ENCODE peak calls at places on chromosome 15, in eight cellular contexts. Z is ovary, K is H1, V is suprapubic skin, U is GM12878, Q is SK-N-SH, L is A549, G is tibial nerve. I is an unnamed sample. For H3K4me1, the result is how much of the 10 kb centered on the place peaks cover.

GRCh38 chr15:67120009-67120838 is 54.8 kb downstream of the SMAD3 start:
- DNase-seq in Z (no peak), K (no peak), V (no peak), U (no peak), Q (no peak), L (no peak), G (no peak), I (peak)

GRCh38 chr15:27869697-27870281 is 229.3 kb downstream of the OCA2 start:
- DNase-seq in Z (no peak), K (peak), V (no peak), U (no peak), Q (no peak), L (no peak), G (no peak), I (peak)

GRCh38 chr15:84654689-84655453 is 788 bp upstream of the WDR73 start:
- DNase-seq in Z (peak), K (peak), V (peak), U (no peak), Q (peak), L (peak), G (peak), I (peak)

GRCh38 chr15:90519688-90520087 is 10.0 kb upstream of the CRTC3 start:
- DNase-seq in Z (no peak), K (no peak), V (no peak), U (no peak), Q (no peak), L (no peak), G (no peak), I (no peak)

GRCh38 chr15:75763137-75763611 is 50.5 kb upstream of the CSPG4 start:
- DNase-seq in Z (no peak), K (no peak), V (no peak), U (no peak), Q (no peak), L (no peak), G (no peak), I (no peak)

GRCh38 chr15:59444082-59444835 is 6.3 kb downstream of the FAM81A start:
- DNase-seq in Z (no peak), K (no peak), V (no peak), U (no peak), Q (no peak), L (no peak), G (no peak), I (no peak)

GRCh38 chr15:64334530-64334929 is 21.4 kb downstream of the CSNK1G1 start:
- DNase-seq in Z (no peak), K (no peak), V (no peak), U (no peak), Q (no peak), L (peak), G (no peak), I (no peak)

GRCh38 chr15:86316699-86317378 is 237.2 kb downstream of the AGBL1 start:
- DNase-seq in Z (no peak), K (no peak), V (no peak), U (no peak), Q (no peak), L (no peak), G (no peak), I (no peak)

GRCh38 chr15:62066663-62067447 is at the start of gene C2CD4A:
- DNase-seq in Z (peak), K (peak), V (no peak), U (no peak), Q (no peak), L (peak), G (peak), I (peak)

GRCh38 chr15:39367591-39367990 is 213.3 kb upstream of the THBS1 start:
- DNase-seq in Z (no peak), K (no peak), V (no peak), U (no peak), Q (no peak), L (no peak), G (no peak), I (no peak)

GRCh38 chr15:39365161-39365560 is 215.7 kb upstream of the THBS1 start:
- DNase-seq in Z (no peak), K (no peak), V (no peak), U (no peak), Q (no peak), L (no peak), G (no peak), I (no peak)

GRCh38 chr15:39363761-39364586 is 216.9 kb upstream of the THBS1 start:
- DNase-seq in Z (no peak), K (no peak), V (no peak), U (no peak), Q (no peak), L (no peak), G (no peak), I (no peak)

GRCh38 chr15:39364721-39365120 is 216.2 kb upstream of the THBS1 start:
- DNase-seq in Z (no peak), K (no peak), V (no peak), U (no peak), Q (no peak), L (no peak), G (no peak), I (no peak)

DNA sequence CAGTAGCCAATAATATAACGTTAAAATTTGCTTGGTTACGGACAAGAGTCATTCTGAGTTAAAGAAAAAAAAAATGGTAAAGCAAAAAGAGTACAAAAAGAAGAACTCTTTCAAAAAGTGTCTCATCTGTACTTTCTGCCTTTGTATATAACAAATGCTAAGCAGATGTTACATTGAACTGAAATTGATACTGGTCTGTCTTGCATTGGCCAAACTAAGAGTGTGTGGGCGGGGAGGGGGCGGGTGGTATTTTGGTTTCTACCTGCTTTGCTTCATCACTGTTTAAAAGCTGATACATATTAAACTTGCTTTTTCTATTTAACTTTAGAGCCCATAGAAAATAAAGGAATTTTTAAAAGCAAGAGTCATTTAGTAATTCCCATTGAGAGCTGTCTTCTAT is 215.0 kb upstream of the THBS1 start:
- DNase-seq in Z (no peak), K (no peak), V (no peak), U (no peak), Q (no peak), L (no peak), G (no peak), I (no peak)
- TF ChIP-seq EP300 in Z (no peak), K (no peak), V (no peak), U (no peak), Q (no peak), L (no peak), G (no peak), I (no peak)

GRCh38 chr15:52678036-52678467 is 1.1 kb downstream of the ATOSA start:
- DNase-seq in Z (peak), K (peak), V (no peak), U (no peak), Q (peak), L (peak), G (peak), I (peak)

GRCh38 chr15:52680756-52681155 is 1.6 kb upstream of the ATOSA start:
- DNase-seq in Z (no peak), K (no peak), V (no peak), U (no peak), Q (no peak), L (no peak), G (no peak), I (no peak)

GRCh38 chr15:52678468-52679231 is 538 bp downstream of the ATOSA start:
- DNase-seq in Z (peak), K (peak), V (peak), U (no peak), Q (peak), L (peak), G (peak), I (peak)

GRCh38 chr15:52680041-52680391 is 828 bp upstream of the ATOSA start:
- DNase-seq in Z (no peak), K (no peak), V (no peak), U (no peak), Q (peak), L (peak), G (no peak), I (no peak)

GRCh38 chr15:52679232-52680040 is at the start of gene ATOSA:
- DNase-seq in Z (peak), K (peak), V (peak), U (peak), Q (peak), L (peak), G (peak), I (peak)
- TF ChIP-seq CTCF in Z (peak), K (no peak), V (no peak), U (no peak), Q (no peak), L (no peak), G (peak), I (no peak)

GRCh38 chr15:31365032-31365654 is 38.5 kb downstream of the KLF13 start:
- DNase-seq in Z (no peak), K (no peak), V (no peak), U (no peak), Q (no peak), L (no peak), G (no peak), I (no peak)

GRCh38 chr15:31367021-31367729 is 40.5 kb downstream of the KLF13 start:
- DNase-seq in Z (no peak), K (no peak), V (no peak), U (no peak), Q (no peak), L (no peak), G (no peak), I (no peak)

GRCh38 chr15:31365655-31366127 is 39.1 kb downstream of the KLF13 start:
- DNase-seq in Z (peak), K (peak), V (peak), U (no peak), Q (peak), L (no peak), G (peak), I (peak)

GRCh38 chr15:31367730-31368344 is 41.2 kb downstream of the KLF13 start:
- DNase-seq in Z (no peak), K (no peak), V (no peak), U (no peak), Q (no peak), L (no peak), G (no peak), I (no peak)

DNA sequence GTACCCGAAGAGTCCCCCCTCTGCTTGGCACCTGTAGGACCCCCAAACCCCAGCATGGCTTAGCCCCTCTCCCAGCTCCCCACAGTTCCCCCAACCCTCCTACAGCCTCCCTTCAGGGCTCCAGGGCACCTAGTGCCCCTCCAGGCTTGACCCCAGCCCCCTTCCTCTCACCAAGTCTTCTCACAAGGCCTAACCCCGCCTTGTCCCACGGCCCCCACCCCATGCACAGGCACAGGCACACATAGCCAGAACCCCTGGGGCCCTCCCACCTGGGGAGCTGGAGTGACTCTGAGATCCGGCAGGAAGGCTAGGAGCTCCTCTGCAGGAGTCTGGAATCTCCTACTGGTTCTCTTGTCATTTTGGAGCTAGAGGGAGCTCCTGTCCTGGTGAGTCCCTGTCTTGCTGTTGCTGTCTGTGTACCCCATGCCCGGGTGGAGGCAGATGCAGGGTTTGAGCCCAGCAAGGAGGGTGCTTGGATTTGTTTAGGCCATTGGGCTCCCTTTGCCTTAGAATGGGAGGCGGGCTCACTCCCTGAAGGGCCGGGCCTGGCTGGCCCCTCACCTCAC is 39.6 kb downstream of the KLF13 start:
- DNase-seq in Z (peak), K (no peak), V (no peak), U (no peak), Q (peak), L (no peak), G (peak), I (no peak)
- H3K4me1 ChIP-seq in Z (under half), K (under half), V (half or more), U (half or more), Q (half or more), L (under half), G (half or more), I (half or more)

DNA sequence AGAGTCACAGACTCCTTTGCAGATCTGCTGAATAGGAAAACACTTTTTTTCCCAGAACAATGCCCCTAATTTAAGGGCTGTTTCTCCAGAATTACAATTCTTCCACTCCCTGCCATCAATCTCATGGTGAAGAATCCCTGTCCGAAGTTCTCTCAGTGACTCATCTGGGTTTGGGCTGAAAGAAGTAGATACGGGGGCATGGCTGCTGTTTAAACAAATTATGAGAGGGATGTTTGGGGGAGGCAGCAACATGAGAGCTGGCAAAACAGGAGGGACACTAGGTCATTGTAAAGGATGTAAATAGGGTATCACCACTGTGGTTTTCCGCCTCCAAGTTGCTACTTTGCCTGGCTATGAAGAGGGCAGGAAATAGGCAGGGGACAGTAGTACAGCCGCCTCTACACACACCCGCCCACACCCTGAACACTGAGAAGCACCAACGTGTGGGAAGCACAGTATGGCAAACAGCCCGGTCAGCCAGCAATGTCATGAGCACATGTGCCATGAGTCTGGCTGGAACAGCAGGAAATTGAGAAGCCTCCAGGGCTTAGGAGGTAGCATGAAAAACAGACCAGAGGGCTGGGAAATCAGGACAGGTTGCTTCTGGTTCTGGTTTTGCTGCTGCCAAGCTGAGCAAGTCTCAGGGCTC is 17.2 kb downstream of the HEXA start:
- DNase-seq in Z (no peak), K (no peak), V (peak), U (no peak), Q (peak), L (no peak), G (peak), I (peak)
- TF ChIP-seq EP300 in Z (no peak), K (no peak), V (no peak), U (no peak), Q (peak), L (no peak), G (no peak), I (no peak)

DNA sequence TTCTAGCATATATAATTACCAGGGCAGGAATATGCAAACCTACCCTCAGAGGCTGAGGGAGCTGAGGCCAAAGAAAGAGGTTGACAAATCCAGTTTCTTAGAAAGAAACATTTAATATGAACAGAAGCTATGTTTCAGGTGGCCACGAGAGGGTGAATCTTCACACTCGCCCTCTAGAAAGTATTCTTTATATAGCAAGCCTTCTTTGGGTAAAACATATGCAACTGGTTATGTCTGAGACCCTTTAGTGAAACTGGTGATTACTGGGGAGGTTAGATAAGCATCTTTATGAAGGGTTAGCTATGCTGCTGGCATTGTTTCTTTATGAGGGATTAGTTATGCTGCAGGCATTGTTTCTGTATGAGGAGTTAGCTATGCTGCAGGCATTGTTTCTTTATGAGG is 50.7 kb upstream of the GOLGA6L2 start:
- DNase-seq in Z (no peak), K (no peak), V (no peak), U (no peak), Q (peak), L (peak), G (no peak), I (no peak)
- TF ChIP-seq CTCF in Z (no peak), K (peak), V (no peak), U (peak), Q (peak), L (peak), G (no peak), I (no peak)

GRCh38 chr15:92634641-92635272 is 20.8 kb downstream of the FAM174B start:
- DNase-seq in Z (no peak), K (peak), V (peak), U (no peak), Q (no peak), L (no peak), G (no peak), I (no peak)

GRCh38 chr15:92631721-92632120 is 23.9 kb downstream of the FAM174B start:
- DNase-seq in Z (no peak), K (no peak), V (peak), U (no peak), Q (no peak), L (no peak), G (no peak), I (no peak)

GRCh38 chr15:92633418-92633817 is 22.2 kb downstream of the FAM174B start:
- DNase-seq in Z (no peak), K (no peak), V (peak), U (no peak), Q (no peak), L (no peak), G (no peak), I (no peak)

GRCh38 chr15:92634046-92634445 is 21.5 kb downstream of the FAM174B start:
- DNase-seq in Z (no peak), K (no peak), V (peak), U (no peak), Q (no peak), L (no peak), G (no peak), I (no peak)

GRCh38 chr15:92633001-92633400 is 22.6 kb downstream of the FAM174B start:
- DNase-seq in Z (no peak), K (no peak), V (peak), U (no peak), Q (no peak), L (no peak), G (no peak), I (no peak)
- H3K4me1 ChIP-seq in Z (under half), K (under half), V (under half), U (under half), Q (under half), L (under half), G (under half), I (under half)

GRCh38 chr15:34608517-34608916 is 25.1 kb upstream of the GOLGA8B start:
- DNase-seq in Z (no peak), K (no peak), V (no peak), U (no peak), Q (no peak), L (no peak), G (no peak), I (no peak)

GRCh38 chr15:34609102-34609501 is 25.7 kb upstream of the GOLGA8B start:
- DNase-seq in Z (no peak), K (no peak), V (no peak), U (no peak), Q (no peak), L (no peak), G (no peak), I (no peak)

GRCh38 chr15:34609658-34610057 is 26.2 kb upstream of the GOLGA8B start:
- DNase-seq in Z (no peak), K (no peak), V (no peak), U (peak), Q (no peak), L (no peak), G (no peak), I (no peak)

GRCh38 chr15:34607832-34608231 is 24.4 kb upstream of the GOLGA8B start:
- DNase-seq in Z (no peak), K (no peak), V (no peak), U (no peak), Q (no peak), L (no peak), G (no peak), I (no peak)

GRCh38 chr15:34610388-34610787 is 26.9 kb upstream of the GOLGA8B start:
- DNase-seq in Z (no peak), K (no peak), V (no peak), U (no peak), Q (no peak), L (peak), G (no peak), I (no peak)
- TF ChIP-seq EP300 in Z (no peak), K (no peak), V (no peak), U (no peak), Q (no peak), L (no peak), G (no peak), I (no peak)

GRCh38 chr15:63321462-63321861 is 44.1 kb downstream of the APH1B start:
- DNase-seq in Z (no peak), K (no peak), V (no peak), U (no peak), Q (no peak), L (no peak), G (no peak), I (peak)

GRCh38 chr15:63323798-63324651 is 46.6 kb downstream of the APH1B start:
- DNase-seq in Z (no peak), K (no peak), V (no peak), U (no peak), Q (peak), L (no peak), G (no peak), I (no peak)

GRCh38 chr15:63318344-63318743 is 40.9 kb downstream of the APH1B start:
- DNase-seq in Z (no peak), K (no peak), V (no peak), U (peak), Q (no peak), L (no peak), G (no peak), I (no peak)

GRCh38 chr15:63322541-63322940 is 45.1 kb downstream of the APH1B start:
- DNase-seq in Z (peak), K (no peak), V (no peak), U (no peak), Q (peak), L (no peak), G (peak), I (no peak)

GRCh38 chr15:63319065-63319464 is 41.7 kb downstream of the APH1B start:
- DNase-seq in Z (no peak), K (no peak), V (no peak), U (no peak), Q (no peak), L (no peak), G (no peak), I (no peak)
- TF ChIP-seq CTCF in Z (no peak), K (no peak), V (no peak), U (no peak), Q (no peak), L (no peak), G (no peak), I (no peak)

GRCh38 chr15:39625856-39626255 is 45.0 kb downstream of the THBS1 start:
- DNase-seq in Z (no peak), K (no peak), V (no peak), U (no peak), Q (no peak), L (no peak), G (no peak), I (no peak)
- H3K4me1 ChIP-seq in Z (under half), K (under half), V (under half), U (under half), Q (under half), L (under half), G (under half), I (under half)